ENCODE peak calls at places on chromosomes 4 and X, in nine cellular contexts. J is tibial nerve, T is ovary, R is Peyer's patch, B is GM12891, C is adrenal gland, Z is GM12878, D is A549, H is stomach. O is an unnamed sample.

GRCh38 chr4:108917255-108917654 is 154.4 kb upstream of the ETNPPL start:
- DNase-seq in B (no peak), T (no peak), R (no peak), C (no peak), D (no peak), H (no peak), J (no peak), Z (no peak), O (no peak)

GRCh38 chrX:136619889-136620505 is 28.0 kb upstream of the CD40LG start:
- DNase-seq in R (no peak), T (no peak), C (no peak), J (no peak), Z (no peak), H (no peak), B (no peak), D (no peak), O (no peak)

GRCh38 chrX:140710710-140711109 is 1.2 kb downstream of the LINC00632 start:
- DNase-seq in Z (no peak), C (no peak), T (no peak), D (no peak), H (no peak), J (no peak), R (no peak), B (no peak), O (no peak)

GRCh38 chr4:152594981-152595916 is 59.4 kb upstream of the FBXW7 start:
- DNase-seq in C (no peak), R (no peak), D (no peak), Z (peak; percentile 40), H (no peak), B (no peak), J (no peak), T (no peak), O (no peak)

GRCh38 chr4:79915276-79915675 is 157.8 kb downstream of the ANTXR2 start:
- DNase-seq in B (no peak), J (no peak), H (no peak), R (no peak), D (no peak), Z (no peak), T (no peak), C (no peak), O (no peak)

GRCh38 chrX:41085883-41086626 is 810 bp downstream of the USP9X start:
- DNase-seq in B (peak; percentile 6), D (peak; percentile 37), C (peak; percentile 70), T (peak; percentile 70), Z (no peak), R (peak; percentile 66), J (peak; percentile 14), H (peak; percentile 50), O (no peak)

GRCh38 chr4:159632031-159632430 is 529.2 kb downstream of the RAPGEF2 start:
- DNase-seq in H (no peak), Z (no peak), D (no peak), T (no peak), C (no peak), R (no peak), B (no peak), J (no peak), O (no peak)

GRCh38 chr4:118337954-118338353 is 14.8 kb downstream of the PRSS12 start:
- DNase-seq in H (no peak), J (no peak), R (no peak), T (no peak), C (no peak), D (no peak), B (no peak), Z (no peak), O (no peak)

GRCh38 chrX:103376118-103376978 is at the start of gene BEX3:
- DNase-seq in Z (no peak), R (peak; percentile 53), H (peak; percentile 66), C (peak; percentile 75), J (peak; percentile 15), B (no peak), D (peak; percentile 48), T (peak; percentile 70), O (no peak)

GRCh38 chr4:128582319-128582948 is 227.1 kb upstream of the JADE1 start:
- DNase-seq in D (no peak), Z (no peak), J (no peak), B (no peak), H (no peak), C (no peak), T (no peak), R (no peak), O (no peak)

GRCh38 chrX:2500091-2500680 is 590 bp downstream of the DHRSX start:
- DNase-seq in H (peak; percentile 30), Z (no peak), D (peak; percentile 62), B (no peak), T (peak; percentile 47), R (peak; percentile 71), J (no peak), C (peak; percentile 44), O (peak; percentile 67)

GRCh38 chrX:49291615-49292337 is 11.7 kb upstream of the GAGE10 start:
- DNase-seq in H (peak; percentile 69), Z (no peak), B (peak; percentile 25), T (peak; percentile 66), C (peak; percentile 72), J (peak; percentile 19), D (peak; percentile 21), R (peak; percentile 62), O (no peak)

GRCh38 chr4:138234254-138234653 is 7.9 kb downstream of the SLC7A11 start:
- DNase-seq in H (no peak), Z (no peak), J (no peak), D (no peak), B (no peak), R (no peak), T (no peak), C (no peak), O (no peak)

GRCh38 chr4:138232364-138232763 is 9.8 kb downstream of the SLC7A11 start:
- DNase-seq in B (no peak), R (no peak), J (no peak), Z (no peak), C (no peak), D (no peak), H (no peak), T (no peak), O (no peak)

GRCh38 chr4:138236035-138236434 is 6.1 kb downstream of the SLC7A11 start:
- DNase-seq in J (no peak), D (no peak), B (no peak), C (no peak), H (no peak), R (no peak), T (no peak), Z (no peak), O (no peak)

GRCh38 chr4:138233313-138233712 is 8.8 kb downstream of the SLC7A11 start:
- DNase-seq in B (no peak), T (no peak), Z (no peak), C (no peak), D (no peak), J (no peak), R (no peak), H (no peak), O (no peak)

GRCh38 chr4:138235419-138235952 is 6.7 kb downstream of the SLC7A11 start:
- DNase-seq in H (no peak), R (no peak), T (no peak), B (no peak), Z (no peak), C (no peak), D (no peak), J (no peak), O (no peak)
- TF ChIP-seq POLR2A in H (no peak), R (no peak), T (no peak), B (no peak), Z (no peak), C (no peak), D (no peak), J (no peak), O (no peak)

GRCh38 chr4:139535852-139536234 is 20.2 kb downstream of the SETD7 start:
- DNase-seq in H (no peak), D (no peak), Z (no peak), R (no peak), C (no peak), J (no peak), B (no peak), T (no peak), O (no peak)
- TF ChIP-seq POLR2A in H (no peak), D (no peak), Z (no peak), R (no peak), C (no peak), J (no peak), B (no peak), T (no peak), O (no peak)

DNA sequence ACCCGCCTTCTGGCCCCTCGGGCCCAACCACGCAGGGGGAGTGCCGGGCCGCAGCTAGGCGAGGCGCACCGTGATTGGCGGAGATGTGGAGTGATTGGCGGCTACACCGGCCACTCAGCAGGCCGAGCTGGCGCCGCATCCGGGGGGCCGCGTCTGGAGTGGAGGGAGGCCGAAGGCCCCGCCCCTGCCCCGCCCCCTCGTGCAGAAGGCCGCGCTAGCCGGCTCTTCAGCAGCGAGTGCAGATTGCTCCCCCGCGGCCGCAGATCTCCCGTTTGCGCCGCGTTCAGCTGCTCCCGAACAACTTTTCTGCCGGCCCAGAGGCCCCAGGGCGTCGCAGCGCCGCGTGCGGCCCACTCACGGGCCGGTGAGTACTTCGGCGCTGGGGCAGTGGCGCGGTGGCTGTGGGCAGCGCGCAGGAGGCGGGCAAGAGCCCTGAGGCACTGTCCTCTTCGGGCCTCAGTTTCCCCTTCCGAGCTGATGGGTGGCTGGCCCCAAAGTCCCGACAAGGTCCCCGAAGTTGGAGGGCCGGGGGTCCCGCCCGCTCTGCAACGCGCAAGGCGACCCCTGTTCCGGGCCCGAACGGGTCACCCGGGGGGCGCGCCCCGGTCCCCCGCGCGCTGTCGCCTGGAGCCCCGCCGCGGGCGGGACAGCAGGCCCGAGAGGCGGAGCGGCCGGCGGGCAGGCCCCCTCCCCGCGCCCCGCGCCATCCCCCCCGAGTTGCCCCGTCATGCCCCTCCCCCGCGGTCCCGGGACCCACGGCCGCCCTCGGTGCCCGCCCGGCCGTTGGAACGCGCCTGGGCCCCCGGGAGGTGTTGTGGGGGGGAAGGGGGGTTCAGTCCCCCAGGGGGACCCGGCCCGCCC is at the start of gene WFS1:
- DNase-seq in J (peak; percentile 98), H (peak; percentile 99), B (peak; percentile 100), C (peak; percentile 99), D (peak; percentile 94), R (peak; percentile 100), Z (peak; percentile 82), T (peak; percentile 99), O (peak; percentile 100)
- TF ChIP-seq POLR2A in J (peak; percentile 89), H (no peak), B (no peak), C (peak; percentile 50), D (peak; percentile 60), R (peak; percentile 82), Z (peak; percentile 69), T (peak; percentile 76), O (peak; percentile 88)

GRCh38 chr4:82372502-82372873 is 1.3 kb downstream of the HNRNPD start:
- DNase-seq in B (no peak), D (no peak), R (no peak), H (peak; percentile 43), J (no peak), Z (no peak), C (peak; percentile 50), T (peak; percentile 48), O (no peak)

GRCh38 chr4:82371398-82371972 is 2.3 kb downstream of the HNRNPD start:
- DNase-seq in D (no peak), C (no peak), T (no peak), R (no peak), H (no peak), Z (no peak), B (no peak), J (no peak), O (no peak)

GRCh38 chr4:82373816-82374740 is at the start of gene HNRNPD:
- DNase-seq in H (peak; percentile 97), R (peak; percentile 97), C (peak; percentile 98), B (peak; percentile 86), T (peak; percentile 99), D (peak; percentile 78), Z (peak; percentile 97), J (peak; percentile 94), O (peak; percentile 82)

GRCh38 chr4:82376109-82376508 is 2.3 kb upstream of the HNRNPD start:
- DNase-seq in C (no peak), D (no peak), T (no peak), Z (no peak), J (no peak), R (no peak), H (no peak), B (no peak), O (no peak)

GRCh38 chr4:82372874-82373815 is 646 bp downstream of the HNRNPD start:
- DNase-seq in B (peak; percentile 39), T (peak; percentile 76), R (peak; percentile 82), J (peak; percentile 56), D (peak; percentile 69), Z (peak; percentile 32), C (peak; percentile 82), H (peak; percentile 82), O (peak; percentile 40)
- TF ChIP-seq POLR2A in B (peak; percentile 22), T (no peak), R (peak; percentile 18), J (no peak), D (no peak), Z (no peak), C (peak; percentile 9), H (no peak), O (peak; percentile 11)

O was measured in H54.